ENCODE peak calls at places on chromosomes 4 and X, in ten cellular contexts. Q is uterus, D is fibroblast of mammary gland, U is astrocyte of the cerebellum, I is GM10248, A is heart right ventricle, K is suprapubic skin, B is IMR-90, O is Peyer's patch, H is progenitor cell of endocrine pancreas. N is an unnamed sample.

GRCh38 chr4:8846046-8846720 is 25.5 kb downstream of the HMX1 start:
- DNase-seq in Q (no peak), D (no peak), U (no peak), I (no peak), A (no peak), K (peak), B (no peak), O (no peak), H (no peak), N (no peak)

GRCh38 chr4:2583517-2583916 is 47.1 kb downstream of the FAM193A start:
- DNase-seq in Q (no peak), D (peak), U (no peak), I (no peak), A (no peak), K (no peak), B (peak), O (no peak), H (no peak), N (peak)

GRCh38 chrX:75131973-75132627 is 24.0 kb downstream of the ABCB7 start:
- DNase-seq in Q (no peak), D (no peak), U (no peak), I (no peak), A (no peak), K (no peak), B (no peak), O (no peak), H (no peak), N (no peak)

GRCh38 chr4:162684371-162684700 is 482.4 kb downstream of the NAF1 start:
- DNase-seq in Q (no peak), D (no peak), U (no peak), I (no peak), A (no peak), K (no peak), B (no peak), O (no peak), H (no peak), N (no peak)

GRCh38 chr4:26010266-26010665 is 96.2 kb downstream of the SMIM20 start:
- DNase-seq in Q (no peak), D (no peak), U (no peak), I (no peak), A (no peak), K (no peak), B (no peak), O (no peak), H (no peak), N (no peak)

GRCh38 chr4:98210293-98210692 is 50.9 kb upstream of the RAP1GDS1 start:
- DNase-seq in Q (no peak), D (no peak), U (no peak), I (no peak), A (no peak), K (no peak), B (no peak), O (no peak), H (no peak), N (no peak)

GRCh38 chr4:3231431-3231980 is 17.5 kb upstream of the MSANTD1 start:
- DNase-seq in Q (no peak), D (no peak), U (no peak), I (no peak), A (no peak), K (no peak), B (no peak), O (no peak), H (no peak), N (no peak)

GRCh38 chrX:148466292-148466691 is 34.1 kb upstream of the AFF2 start:
- DNase-seq in Q (no peak), D (peak), U (no peak), I (no peak), A (no peak), K (no peak), B (no peak), O (no peak), H (no peak), N (no peak)

GRCh38 chrX:108590496-108590895 is 145.9 kb downstream of the IRS4 start:
- DNase-seq in Q (no peak), D (no peak), U (no peak), I (no peak), A (no peak), K (no peak), B (peak), O (no peak), H (no peak), N (no peak)

DNA sequence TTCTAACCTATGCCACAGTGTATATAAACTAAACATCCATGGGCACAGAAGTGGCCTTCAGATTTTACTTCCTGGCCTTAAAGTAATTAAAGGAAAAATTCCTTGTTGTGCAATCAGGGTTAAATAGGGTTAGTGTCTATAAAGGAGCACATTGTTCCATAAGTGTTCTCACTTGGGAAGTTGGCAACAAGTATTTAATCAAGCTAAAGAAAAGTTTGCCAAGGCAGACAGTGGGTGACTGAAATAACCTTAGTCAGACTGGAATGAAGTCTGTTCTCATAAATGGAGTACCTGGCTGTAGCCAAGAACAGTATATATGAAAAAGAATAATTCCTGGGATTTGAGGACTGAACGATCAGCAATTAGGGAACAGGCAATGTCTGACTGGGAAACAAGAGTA is 213.6 kb downstream of the HTR2C start:
- DNase-seq in Q (no peak), D (peak), U (no peak), I (no peak), A (no peak), K (no peak), B (no peak), O (no peak), H (no peak), N (peak)
- TF ChIP-seq CTCF in Q (no peak), D (no peak), U (no peak), I (no peak), A (no peak), K (no peak), B (no peak), O (no peak), H (no peak), N (no peak)

GRCh38 chr4:157043131-157043530 is 32.8 kb upstream of the GLRB start:
- DNase-seq in Q (no peak), D (peak), U (peak), I (no peak), A (no peak), K (no peak), B (peak), O (no peak), H (no peak), N (no peak)
- TF ChIP-seq CTCF in Q (no peak), D (peak), U (peak), I (no peak), A (no peak), K (no peak), B (peak), O (no peak), H (no peak), N (no peak)

GRCh38 chr4:77418333-77418732 is 187.3 kb upstream of the CXCL13 start:
- DNase-seq in Q (no peak), D (peak), U (no peak), I (no peak), A (no peak), K (no peak), B (no peak), O (no peak), H (no peak), N (no peak)
- TF ChIP-seq CTCF in Q (no peak), D (peak), U (peak), I (no peak), A (peak), K (no peak), B (no peak), O (no peak), H (peak), N (no peak)

GRCh38 chrX:13285229-13285628 is 34.6 kb downstream of the ATXN3L start:
- DNase-seq in Q (no peak), D (peak), U (no peak), I (no peak), A (no peak), K (no peak), B (no peak), O (no peak), H (no peak), N (no peak)
- TF ChIP-seq CTCF in Q (no peak), D (no peak), U (no peak), I (no peak), A (no peak), K (no peak), B (no peak), O (no peak), H (no peak), N (no peak)

GRCh38 chrX:8194216-8194615 is 23.1 kb upstream of the VCX2 start:
- DNase-seq in Q (no peak), D (no peak), U (no peak), I (no peak), A (no peak), K (no peak), B (no peak), O (no peak), H (no peak), N (peak)
- TF ChIP-seq CTCF in Q (no peak), D (no peak), U (no peak), I (no peak), A (no peak), K (no peak), B (no peak), O (no peak), H (no peak), N (no peak)

GRCh38 chrX:129875669-129876068 is 30.3 kb upstream of the UTP14A start:
- DNase-seq in Q (no peak), D (peak), U (peak), I (no peak), A (no peak), K (no peak), B (peak), O (no peak), H (no peak), N (peak)
- TF ChIP-seq CTCF in Q (no peak), D (peak), U (peak), I (no peak), A (no peak), K (no peak), B (no peak), O (no peak), H (no peak), N (no peak)

DNA sequence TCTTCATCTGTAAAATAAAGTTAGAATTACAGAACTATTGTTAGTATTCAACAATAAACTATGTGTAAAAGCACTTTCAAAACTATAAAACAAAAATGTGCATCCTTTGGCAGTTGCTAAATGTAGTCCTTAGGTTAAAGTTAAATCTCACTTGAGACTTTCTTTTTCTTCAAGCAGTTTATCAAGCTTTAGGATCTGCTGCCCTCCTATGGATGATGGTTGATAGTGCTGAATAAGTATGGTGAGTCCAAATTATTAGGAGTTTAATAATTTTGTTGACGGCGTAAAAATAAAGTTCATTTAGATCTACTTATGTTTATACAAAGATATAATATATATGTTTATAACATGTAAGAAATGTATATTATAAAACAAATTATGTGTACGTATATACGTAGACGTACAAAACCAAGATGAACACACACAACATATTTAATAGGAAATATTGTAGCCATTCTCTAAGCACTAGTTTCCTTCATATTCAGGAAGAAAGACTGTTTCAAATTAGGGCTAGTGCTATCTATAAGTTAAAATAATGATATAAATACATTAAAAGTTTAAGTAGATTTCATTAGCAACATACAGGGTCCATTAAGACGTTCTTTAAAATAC is 22.3 kb downstream of the UGT2A2 start:
- DNase-seq in Q (no peak), D (peak), U (peak), I (peak), A (no peak), K (no peak), B (peak), O (no peak), H (no peak), N (no peak)
- TF ChIP-seq CTCF in Q (no peak), D (peak), U (peak), I (peak), A (peak), K (no peak), B (peak), O (no peak), H (peak), N (peak)

GRCh38 chr4:173226401-173226888 is 57.8 kb downstream of the GALNT7 start:
- DNase-seq in Q (no peak), D (no peak), U (no peak), I (no peak), A (no peak), K (no peak), B (no peak), O (no peak), H (no peak), N (no peak)

GRCh38 chr4:173218411-173219125 is 50.0 kb downstream of the GALNT7 start:
- DNase-seq in Q (no peak), D (peak), U (peak), I (no peak), A (no peak), K (no peak), B (peak), O (no peak), H (no peak), N (peak)

GRCh38 chr4:173227753-173228152 is 59.1 kb downstream of the GALNT7 start:
- DNase-seq in Q (no peak), D (no peak), U (no peak), I (no peak), A (no peak), K (no peak), B (no peak), O (no peak), H (no peak), N (no peak)

GRCh38 chr4:173223743-173224142 is 55.1 kb downstream of the GALNT7 start:
- DNase-seq in Q (no peak), D (no peak), U (no peak), I (no peak), A (no peak), K (no peak), B (no peak), O (no peak), H (no peak), N (no peak)
- TF ChIP-seq CTCF in Q (no peak), D (no peak), U (no peak), I (no peak), A (no peak), K (no peak), B (no peak), O (no peak), H (no peak), N (no peak)

GRCh38 chr4:186726150-186726439 is 2.4 kb upstream of the FAT1 start:
- DNase-seq in Q (no peak), D (no peak), U (no peak), I (no peak), A (no peak), K (no peak), B (no peak), O (no peak), H (no peak), N (no peak)
- TF ChIP-seq CTCF in Q (no peak), D (no peak), U (no peak), I (no peak), A (no peak), K (no peak), B (no peak), O (no peak), H (no peak), N (peak)

GRCh38 chrX:136780738-136781137 is at the start of gene ARHGEF6:
- DNase-seq in Q (no peak), D (no peak), U (no peak), I (no peak), A (peak), K (no peak), B (no peak), O (peak), H (no peak), N (no peak)

GRCh38 chrX:136781180-136781797 is 557 bp upstream of the ARHGEF6 start:
- DNase-seq in Q (no peak), D (peak), U (no peak), I (no peak), A (peak), K (no peak), B (no peak), O (no peak), H (no peak), N (no peak)

GRCh38 chrX:136779346-136779781 is 1.4 kb downstream of the ARHGEF6 start:
- DNase-seq in Q (no peak), D (no peak), U (no peak), I (no peak), A (no peak), K (no peak), B (no peak), O (no peak), H (no peak), N (no peak)

GRCh38 chrX:136778914-136779313 is 1.8 kb downstream of the ARHGEF6 start:
- DNase-seq in Q (no peak), D (no peak), U (no peak), I (no peak), A (no peak), K (no peak), B (no peak), O (no peak), H (no peak), N (no peak)

GRCh38 chrX:136780241-136780640 is 491 bp downstream of the ARHGEF6 start:
- DNase-seq in Q (no peak), D (no peak), U (no peak), I (no peak), A (no peak), K (no peak), B (no peak), O (no peak), H (no peak), N (no peak)
- TF ChIP-seq CTCF in Q (no peak), D (no peak), U (no peak), I (no peak), A (no peak), K (no peak), B (no peak), O (no peak), H (no peak), N (no peak)